ENCODE peak calls at places on chromosomes 12 and 14, in six cellular contexts. K, E, P, O, X and U are unnamed samples.

GRCh38 chr14:55746533-55746932 is 166.5 kb downstream of the KTN1 start:
- DNase-seq in K (no peak), E (no peak), P (no peak), O (peak), X (no peak), U (no peak)

GRCh38 chr12:41521872-41522379 is 333.8 kb downstream of the PDZRN4 start:
- DNase-seq in K (no peak), E (no peak), P (no peak), O (peak), X (no peak), U (no peak)

GRCh38 chr12:113397497-113398197 is 6.0 kb downstream of the SDS start:
- DNase-seq in K (no peak), E (no peak), P (no peak), O (no peak), X (no peak), U (no peak)

GRCh38 chr14:91929700-91930099 is 17.8 kb downstream of the FBLN5 start:
- DNase-seq in K (no peak), E (no peak), P (no peak), O (no peak), X (no peak), U (no peak)

GRCh38 chr12:119512772-119513497 is 80.6 kb upstream of the TMEM233 start:
- DNase-seq in K (no peak), E (no peak), P (peak), O (no peak), X (no peak), U (no peak)

GRCh38 chr14:45492876-45493275 is 239.9 kb upstream of the MIS18BP1 start:
- DNase-seq in K (peak), E (no peak), P (no peak), O (no peak), X (no peak), U (no peak)

GRCh38 chr14:100375273-100375962 is 52.3 kb downstream of the SLC25A47 start:
- DNase-seq in K (peak), E (peak), P (peak), O (peak), X (peak), U (no peak)

GRCh38 chr14:41607966-41608663 is 1.4 kb downstream of the LRFN5 start:
- DNase-seq in K (no peak), E (no peak), P (peak), O (no peak), X (no peak), U (no peak)

GRCh38 chr12:57092876-57093411 is 4.0 kb downstream of the NAB2 start:
- DNase-seq in K (no peak), E (no peak), P (no peak), O (no peak), X (peak), U (no peak)

GRCh38 chr12:124411291-124411878 is 116.5 kb downstream of the RFLNA start:
- DNase-seq in K (peak), E (no peak), P (no peak), O (no peak), X (no peak), U (no peak)

GRCh38 chr14:66139432-66139831 is 346.7 kb upstream of the CCDC196 start:
- DNase-seq in K (peak), E (no peak), P (no peak), O (no peak), X (no peak), U (no peak)

GRCh38 chr12:128829870-128830504 is 6.2 kb upstream of the SLC15A4 start:
- DNase-seq in K (no peak), E (peak), P (no peak), O (no peak), X (no peak), U (peak)

GRCh38 chr12:15603461-15604085 is 185.6 kb downstream of the EPS8 start:
- DNase-seq in K (no peak), E (no peak), P (no peak), O (no peak), X (no peak), U (no peak)

GRCh38 chr14:50830932-50831703 is at the start of gene NIN:
- DNase-seq in K (peak), E (peak), P (peak), O (no peak), X (peak), U (peak)

GRCh38 chr14:36835145-36835544 is 173.5 kb downstream of the PAX9 start:
- DNase-seq in K (no peak), E (no peak), P (no peak), O (no peak), X (no peak), U (no peak)

GRCh38 chr12:128551266-128552025 is 272.3 kb downstream of the SLC15A4 start:
- DNase-seq in K (no peak), E (no peak), P (no peak), O (no peak), X (no peak), U (no peak)

GRCh38 chr14:104792945-104793702 is 2.4 kb downstream of the AKT1 start:
- DNase-seq in K (no peak), E (no peak), P (peak), O (no peak), X (no peak), U (no peak)

GRCh38 chr14:97021001-97021400 is 223.8 kb downstream of the VRK1 start:
- DNase-seq in K (no peak), E (no peak), P (no peak), O (no peak), X (peak), U (peak)

GRCh38 chr12:1350934-1351240 is 243.5 kb downstream of the FBXL14 start:
- DNase-seq in K (no peak), E (no peak), P (no peak), O (no peak), X (no peak), U (no peak)

GRCh38 chr12:107134558-107134957 is 41.2 kb upstream of the CRY1 start:
- DNase-seq in K (no peak), E (peak), P (peak), O (no peak), X (no peak), U (peak)

GRCh38 chr12:46831335-46832083 is 5.7 kb upstream of the SLC38A4 start:
- DNase-seq in K (peak), E (no peak), P (peak), O (no peak), X (no peak), U (no peak)

GRCh38 chr12:1204581-1205121 is 213.6 kb downstream of the ERC1 start:
- DNase-seq in K (no peak), E (no peak), P (no peak), O (no peak), X (no peak), U (no peak)